ENCODE peak calls at places on chromosomes 4 and X, in ten cellular contexts. M is prostate gland; P is lung; Z is PC-3; N is lower lobe of right lung; V is ovary; L is esophagus squamous epithelium; A is CD8-positive, alpha-beta T cell; W is psoas muscle; E is left ventricle myocardium inferior. R is an unnamed sample.

GRCh38 chr4:111992604-111993151 is 152.6 kb upstream of the FAM241A start:
- DNase-seq in M (no peak), P (no peak), Z (no peak), N (no peak), V (no peak), L (no peak), A (no peak), W (no peak), E (no peak), R (no peak)

GRCh38 chrX:123570011-123570590 is 162.8 kb downstream of the THOC2 start:
- DNase-seq in M (no peak), P (no peak), Z (peak; percentile 47), N (no peak), V (no peak), L (no peak), A (no peak), W (no peak), E (no peak), R (no peak)

GRCh38 chr4:138959421-138959820 is 56.2 kb upstream of the NOCT start:
- DNase-seq in M (no peak), P (no peak), Z (no peak), N (no peak), V (no peak), L (no peak), A (no peak), W (no peak), E (no peak), R (no peak)

GRCh38 chrX:131987252-131987651 is 35.9 kb upstream of the STK26 start:
- DNase-seq in M (no peak), P (no peak), Z (no peak), N (no peak), V (no peak), L (no peak), A (peak; percentile 11), W (no peak), E (no peak), R (no peak)

GRCh38 chrX:65596270-65596669 is 61.7 kb upstream of the LAS1L start:
- DNase-seq in M (no peak), P (no peak), Z (peak; percentile 28), N (no peak), V (no peak), L (no peak), A (peak; percentile 46), W (no peak), E (no peak), R (peak; percentile 64)

GRCh38 chr4:131091896-131092295 is 1995.9 kb downstream of the C4orf33 start:
- DNase-seq in M (no peak), P (no peak), Z (peak; percentile 64), N (no peak), V (no peak), L (no peak), A (no peak), W (no peak), E (no peak), R (no peak)

GRCh38 chrX:132219343-132219768 is at the start of gene RAP2C:
- DNase-seq in M (peak; percentile 63), P (peak; percentile 82), Z (peak; percentile 78), N (peak; percentile 79), V (peak; percentile 65), L (peak; percentile 16), A (peak; percentile 62), W (peak; percentile 77), E (peak; percentile 74), R (peak; percentile 81)

GRCh38 chr4:110005461-110006056 is 92.9 kb downstream of the EGF start:
- DNase-seq in M (no peak), P (no peak), Z (peak; percentile 72), N (no peak), V (no peak), L (no peak), A (no peak), W (no peak), E (no peak), R (no peak)

GRCh38 chr4:2296621-2297601 is 35.0 kb upstream of the MXD4 start:
- DNase-seq in M (no peak), P (no peak), Z (no peak), N (no peak), V (no peak), L (no peak), A (no peak), W (no peak), E (no peak), R (no peak)

GRCh38 chrX:108159028-108159670 is 67.6 kb downstream of the ATG4A start:
- DNase-seq in M (no peak), P (no peak), Z (no peak), N (no peak), V (no peak), L (no peak), A (no peak), W (no peak), E (no peak), R (no peak)

GRCh38 chr4:38819569-38819968 is 15.0 kb upstream of the TLR1 start:
- DNase-seq in M (no peak), P (no peak), Z (peak; percentile 70), N (no peak), V (no peak), L (no peak), A (no peak), W (no peak), E (no peak), R (no peak)

GRCh38 chrX:115650916-115651315 is 89.9 kb downstream of the PLS3 start:
- DNase-seq in M (no peak), P (peak; percentile 32), Z (peak; percentile 52), N (no peak), V (peak; percentile 38), L (no peak), A (no peak), W (no peak), E (no peak), R (no peak)

GRCh38 chrX:1466971-1467561 is 14.4 kb upstream of the ASMTL start:
- DNase-seq in M (no peak), P (peak; percentile 29), Z (no peak), N (no peak), V (no peak), L (peak; percentile 11), A (peak; percentile 53), W (no peak), E (no peak), R (no peak)

GRCh38 chr4:146916479-146917076 is 29.1 kb downstream of the TTC29 start:
- DNase-seq in M (no peak), P (no peak), Z (peak; percentile 67), N (no peak), V (no peak), L (no peak), A (peak; percentile 16), W (no peak), E (no peak), R (no peak)

GRCh38 chr4:83112239-83112638 is 2.3 kb downstream of the PLAC8 start:
- DNase-seq in M (no peak), P (no peak), Z (no peak), N (no peak), V (no peak), L (no peak), A (no peak), W (no peak), E (no peak), R (no peak)

GRCh38 chr4:129062580-129062979 is 30.8 kb downstream of the SCLT1 start:
- DNase-seq in M (no peak), P (no peak), Z (no peak), N (no peak), V (no peak), L (no peak), A (no peak), W (no peak), E (no peak), R (no peak)

GRCh38 chr4:129059028-129059427 is 34.3 kb downstream of the SCLT1 start:
- DNase-seq in M (no peak), P (no peak), Z (no peak), N (no peak), V (no peak), L (no peak), A (no peak), W (no peak), E (no peak), R (no peak)

GRCh38 chr4:129063640-129064039 is 29.7 kb downstream of the SCLT1 start:
- DNase-seq in M (no peak), P (no peak), Z (peak; percentile 74), N (no peak), V (no peak), L (no peak), A (no peak), W (no peak), E (no peak), R (no peak)

GRCh38 chr4:129064717-129065116 is 28.6 kb downstream of the SCLT1 start:
- DNase-seq in M (no peak), P (no peak), Z (peak; percentile 75), N (no peak), V (no peak), L (no peak), A (no peak), W (no peak), E (no peak), R (no peak)
- H3K9me3 ChIP-seq in M (no peaks in the 10 kb centered on the region), P (peaks cover 19% of the 10 kb centered on the region), Z (peaks cover 7% of the 10 kb centered on the region), N (peaks cover 40% of the 10 kb centered on the region), V (no peaks in the 10 kb centered on the region), L (peaks cover 40% of the 10 kb centered on the region), A (peaks cover 31% of the 10 kb centered on the region), W (peaks cover 38% of the 10 kb centered on the region), E (peaks cover 86% of the 10 kb centered on the region), R (peaks cover 75% of the 10 kb centered on the region)

DNA sequence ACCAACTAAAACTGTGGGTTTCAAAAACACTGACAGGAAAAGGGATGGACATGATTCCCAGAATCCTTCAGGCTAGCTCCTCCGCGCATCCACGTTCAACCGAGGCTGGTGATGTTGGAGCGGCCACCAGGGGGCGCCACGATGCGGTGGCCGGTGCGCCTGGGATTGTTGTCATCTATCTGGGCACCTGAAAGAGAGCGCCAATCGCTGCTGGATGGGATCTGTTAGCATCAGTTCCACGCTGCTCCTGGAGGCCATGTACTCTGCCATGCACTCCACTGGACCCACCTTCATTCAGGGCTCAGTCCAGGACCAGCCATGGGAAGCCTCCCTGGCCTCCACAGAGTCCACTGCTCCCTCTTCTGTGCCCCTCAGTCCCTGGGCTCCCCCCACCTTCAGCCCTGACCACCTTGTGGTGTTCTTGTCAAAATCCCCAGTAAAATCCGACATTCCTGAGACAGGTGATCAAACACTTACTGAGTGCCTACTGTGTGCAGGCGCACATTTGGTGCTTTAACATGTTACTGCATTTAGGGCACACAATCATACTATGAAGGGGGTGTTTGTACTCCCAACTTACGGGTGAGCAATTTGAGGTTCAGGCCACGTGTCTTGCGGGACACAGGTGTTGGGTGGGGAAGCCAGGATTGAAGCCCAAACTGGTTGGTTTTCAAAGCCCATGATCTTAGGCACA is 71.1 kb downstream of the CRMP1 start:
- DNase-seq in M (no peak), P (no peak), Z (no peak), N (no peak), V (no peak), L (no peak), A (no peak), W (no peak), E (no peak), R (no peak)
- H3K36me3 ChIP-seq in M (no peaks in the 10 kb centered on the region), P (no peaks in the 10 kb centered on the region), Z (no peaks in the 10 kb centered on the region), N (peaks cover 39% of the 10 kb centered on the region), V (no peaks in the 10 kb centered on the region), L (peaks cover 10% of the 10 kb centered on the region), A (no peaks in the 10 kb centered on the region), W (no peaks in the 10 kb centered on the region), E (peaks cover 42% of the 10 kb centered on the region), R (peaks cover 57% of the 10 kb centered on the region)

GRCh38 chr4:145734576-145735329 is 54.8 kb downstream of the C4orf51 start:
- DNase-seq in M (peak; percentile 89), P (peak; percentile 74), Z (peak; percentile 98), N (peak; percentile 59), V (peak; percentile 56), L (no peak), A (no peak), W (peak; percentile 79), E (no peak), R (peak; percentile 85)
- TF ChIP-seq CTCF in M (no peak), P (no peak), Z (no peak), N (no peak), V (no peak), L (no peak), A (no peak), W (no peak), E (no peak), R (no peak)

GRCh38 chr4:138935-139334 is 14.6 kb downstream of the ZNF718 start:
- DNase-seq in M (no peak), P (no peak), Z (no peak), N (no peak), V (no peak), L (no peak), A (no peak), W (no peak), E (no peak), R (no peak)
- H3K9me3 ChIP-seq in M (peaks cover 1% of the 10 kb centered on the region), P (peaks cover 40% of the 10 kb centered on the region), Z (peaks cover 25% of the 10 kb centered on the region), N (peaks cover 90% of the 10 kb centered on the region), V (no peaks in the 10 kb centered on the region), L (peaks cover 79% of the 10 kb centered on the region), A (peaks cover 55% of the 10 kb centered on the region), W (peaks cover 72% of the 10 kb centered on the region), E (peaks cover 100% of the 10 kb centered on the region), R (no peaks in the 10 kb centered on the region)